ENCODE peak calls at places on chromosome X, in five cellular contexts. E is GM10248, K is WTC11, Z is omental fat pad, Y is BJ. X is an unnamed sample.

GRCh38 chrX:74940414-74940813 is 15.2 kb upstream of the NEXMIF start:
- DNase-seq in E (no peak), K (no peak), Z (no peak), Y (no peak), X (no peak)

GRCh38 chrX:41332988-41333743 is 796 bp upstream of the DDX3X start:
- DNase-seq in E (peak), K (peak), Z (peak), Y (no peak), X (peak)

GRCh38 chrX:70478521-70478920 is 33.9 kb downstream of the DLG3 start:
- DNase-seq in E (no peak), K (no peak), Z (no peak), Y (no peak), X (no peak)

GRCh38 chrX:57772637-57773036 is 92.6 kb upstream of the NLRP2B start:
- DNase-seq in E (no peak), K (no peak), Z (no peak), Y (no peak), X (no peak)

GRCh38 chrX:31440546-31440945 is 368.7 kb upstream of the FTHL17 start:
- DNase-seq in E (no peak), K (no peak), Z (no peak), Y (no peak), X (no peak)

GRCh38 chrX:261167-261857 is 19.9 kb upstream of the PLCXD1 start:
- DNase-seq in E (no peak), K (peak), Z (no peak), Y (no peak), X (peak)

GRCh38 chrX:1097328-1097727 is 115.1 kb downstream of the CRLF2 start:
- DNase-seq in E (no peak), K (no peak), Z (no peak), Y (no peak), X (no peak)

GRCh38 chrX:102712967-102713677 is 874 bp downstream of the GPRASP2 start:
- DNase-seq in E (no peak), K (peak), Z (no peak), Y (no peak), X (peak)

GRCh38 chrX:75154871-75155270 is 1.2 kb downstream of the ABCB7 start:
- DNase-seq in E (no peak), K (no peak), Z (no peak), Y (no peak), X (no peak)

GRCh38 chrX:133413218-133413925 is 1.9 kb downstream of the GPC4 start:
- DNase-seq in E (no peak), K (no peak), Z (no peak), Y (no peak), X (peak)

GRCh38 chrX:9183481-9183880 is 149.6 kb upstream of the FAM9B start:
- DNase-seq in E (no peak), K (no peak), Z (no peak), Y (no peak), X (no peak)

GRCh38 chrX:129720741-129721140 is 18.0 kb upstream of the XPNPEP2 start:
- DNase-seq in E (no peak), K (no peak), Z (no peak), Y (no peak), X (no peak)

GRCh38 chrX:13750204-13750603 is 15.7 kb downstream of the OFD1 start:
- DNase-seq in E (peak), K (no peak), Z (no peak), Y (no peak), X (peak)

GRCh38 chrX:9133426-9133825 is 99.5 kb upstream of the FAM9B start:
- DNase-seq in E (no peak), K (no peak), Z (no peak), Y (no peak), X (no peak)

GRCh38 chrX:95539041-95539440 is 1145.6 kb upstream of the DIAPH2 start:
- DNase-seq in E (no peak), K (no peak), Z (no peak), Y (no peak), X (no peak)

GRCh38 chrX:23820235-23820782 is 37.3 kb downstream of the SAT1 start:
- DNase-seq in E (no peak), K (no peak), Z (no peak), Y (no peak), X (peak)

GRCh38 chrX:590666-591065 is 39.9 kb upstream of the SHOX start:
- DNase-seq in E (no peak), K (no peak), Z (no peak), Y (no peak), X (no peak)

GRCh38 chrX:103879339-103879738 is 47.3 kb upstream of the RAB9B start:
- DNase-seq in E (no peak), K (no peak), Z (no peak), Y (no peak), X (no peak)

GRCh38 chrX:115894087-115894486 is 276.5 kb upstream of the AGTR2 start:
- DNase-seq in E (peak), K (no peak), Z (no peak), Y (no peak), X (no peak)

GRCh38 chrX:129581904-129582303 is 41.8 kb downstream of the OCRL start:
- DNase-seq in E (no peak), K (no peak), Z (no peak), Y (no peak), X (no peak)

GRCh38 chrX:16643160-16643559 is 6.8 kb upstream of the S100G start:
- DNase-seq in E (no peak), K (no peak), Z (no peak), Y (peak), X (no peak)

GRCh38 chrX:81301877-81302276 is 100.0 kb downstream of the SH3BGRL start:
- DNase-seq in E (no peak), K (no peak), Z (no peak), Y (no peak), X (no peak)

GRCh38 chrX:133570549-133570948 is 155.3 kb upstream of the GPC4 start:
- DNase-seq in E (no peak), K (no peak), Z (no peak), Y (no peak), X (no peak)

GRCh38 chrX:17655232-17656034 is 81.9 kb upstream of the SCML1 start:
- DNase-seq in E (no peak), K (peak), Z (no peak), Y (no peak), X (no peak)

GRCh38 chrX:20066968-20067708 is 49.6 kb downstream of the MAP7D2 start:
- DNase-seq in E (peak), K (no peak), Z (no peak), Y (no peak), X (peak)

GRCh38 chrX:23246001-23246400 is 88.6 kb upstream of the PTCHD1 start:
- DNase-seq in E (no peak), K (no peak), Z (no peak), Y (no peak), X (no peak)

GRCh38 chrX:13778916-13779315 is 38.0 kb downstream of the GPM6B start:
- DNase-seq in E (no peak), K (no peak), Z (no peak), Y (no peak), X (no peak)

GRCh38 chrX:5876984-5877655 is 351.5 kb downstream of the NLGN4X start:
- DNase-seq in E (no peak), K (peak), Z (no peak), Y (no peak), X (no peak)

GRCh38 chrX:23327104-23327503 is 7.5 kb upstream of the PTCHD1 start:
- DNase-seq in E (no peak), K (no peak), Z (no peak), Y (no peak), X (no peak)

GRCh38 chrX:147957291-147957690 is 23.8 kb upstream of the FMR1NB start:
- DNase-seq in E (no peak), K (no peak), Z (no peak), Y (no peak), X (no peak)

GRCh38 chrX:72125331-72126047 is 6.2 kb downstream of the RTL5 start:
- DNase-seq in E (no peak), K (no peak), Z (no peak), Y (no peak), X (no peak)

GRCh38 chrX:119266364-119266995 is 30.4 kb downstream of the PGRMC1 start:
- DNase-seq in E (peak), K (peak), Z (no peak), Y (no peak), X (peak)

GRCh38 chrX:151982217-151982616 is 7.7 kb upstream of the GABRE start:
- DNase-seq in E (no peak), K (no peak), Z (no peak), Y (peak), X (peak)

GRCh38 chrX:17674611-17675010 is 62.7 kb upstream of the SCML1 start:
- DNase-seq in E (no peak), K (no peak), Z (no peak), Y (no peak), X (peak)

GRCh38 chrX:39675619-39676018 is 422.1 kb downstream of the BCOR start:
- DNase-seq in E (no peak), K (no peak), Z (no peak), Y (no peak), X (no peak)
- TF ChIP-seq CTCF in E (no peak), K (no peak), Z (no peak), Y (no peak), X (no peak)

DNA sequence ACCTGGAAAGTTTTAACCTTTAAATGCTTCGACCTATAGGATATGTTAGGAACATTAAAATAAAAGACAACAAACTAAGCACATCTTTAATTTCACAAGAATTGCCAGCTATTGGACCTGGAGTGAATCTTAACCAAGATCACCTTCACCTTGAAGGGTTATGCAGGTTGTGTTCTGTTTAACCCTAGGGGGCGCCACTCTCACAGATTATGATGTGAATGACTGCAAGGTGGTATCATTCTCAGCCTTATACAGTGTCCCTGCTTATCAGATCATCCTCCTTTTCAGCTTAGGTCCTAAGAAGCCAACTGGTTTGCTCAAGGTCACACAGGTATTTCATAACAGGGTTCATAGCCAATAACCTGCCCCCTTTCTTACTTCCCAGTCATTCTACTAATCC is 23.5 kb downstream of the INTS6L start:
- DNase-seq in E (no peak), K (peak), Z (no peak), Y (no peak), X (no peak)
- TF ChIP-seq CTCF in E (peak), K (peak), Z (no peak), Y (peak), X (no peak)

GRCh38 chrX:153571159-153571908 is 27.6 kb downstream of the CCNQ start:
- DNase-seq in E (no peak), K (no peak), Z (no peak), Y (no peak), X (no peak)

GRCh38 chrX:153565996-153566580 is 32.9 kb downstream of the CCNQ start:
- DNase-seq in E (no peak), K (peak), Z (no peak), Y (no peak), X (no peak)

GRCh38 chrX:153572601-153573000 is 26.3 kb downstream of the CCNQ start:
- DNase-seq in E (no peak), K (no peak), Z (no peak), Y (no peak), X (no peak)

GRCh38 chrX:153569475-153569874 is 29.5 kb downstream of the CCNQ start:
- DNase-seq in E (no peak), K (no peak), Z (no peak), Y (no peak), X (no peak)

GRCh38 chrX:153568612-153569011 is 30.3 kb downstream of the CCNQ start:
- DNase-seq in E (no peak), K (peak), Z (no peak), Y (no peak), X (no peak)
- TF ChIP-seq CTCF in E (no peak), K (no peak), Z (no peak), Y (no peak), X (no peak)

GRCh38 chrX:131841496-131842410 is 181.3 kb upstream of the STK26 start:
- DNase-seq in E (peak), K (peak), Z (no peak), Y (no peak), X (peak)
- TF ChIP-seq CTCF in E (peak), K (no peak), Z (peak), Y (peak), X (peak)

GRCh38 chrX:64885850-64886249 is 90.4 kb downstream of the ZC4H2 start:
- DNase-seq in E (no peak), K (peak), Z (no peak), Y (no peak), X (no peak)
- TF ChIP-seq CTCF in E (peak), K (peak), Z (no peak), Y (peak), X (no peak)

GRCh38 chrX:10254746-10255145 is 98.0 kb downstream of the CLCN4 start:
- DNase-seq in E (no peak), K (no peak), Z (no peak), Y (no peak), X (peak)
- TF ChIP-seq CTCF in E (no peak), K (no peak), Z (no peak), Y (peak), X (peak)

DNA sequence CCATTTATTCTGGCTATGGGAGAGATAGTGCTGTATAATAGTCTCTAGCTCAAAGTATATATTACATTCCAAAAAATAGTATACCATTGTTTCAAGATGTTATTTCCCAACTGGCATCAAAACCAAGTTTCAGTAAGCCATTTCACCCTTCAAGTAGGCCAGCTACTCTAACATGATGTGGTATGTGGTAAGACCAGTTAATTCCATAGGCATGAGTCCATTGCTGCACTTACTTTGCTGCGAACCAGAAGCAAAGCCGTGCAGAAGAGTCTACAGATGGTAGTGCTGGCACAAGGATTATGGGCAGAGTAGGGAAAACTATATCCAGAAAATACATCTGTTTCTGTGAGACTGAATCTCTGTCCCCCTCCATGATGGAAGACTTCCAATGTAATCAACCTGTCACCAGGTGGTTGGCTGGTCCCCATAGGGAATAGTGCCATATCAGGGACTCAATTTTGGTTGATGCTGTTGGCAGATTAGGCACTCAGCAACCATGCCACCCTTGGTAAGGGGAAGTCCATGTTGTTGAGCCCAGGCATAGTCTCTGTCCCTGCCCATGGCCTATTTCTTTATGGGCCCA is 49.8 kb upstream of the HSD17B10 start:
- DNase-seq in E (no peak), K (no peak), Z (no peak), Y (no peak), X (no peak)
- TF ChIP-seq CTCF in E (no peak), K (no peak), Z (no peak), Y (no peak), X (no peak)

GRCh38 chrX:112877771-112878173 is 37.1 kb upstream of the AMOT start:
- DNase-seq in E (no peak), K (no peak), Z (no peak), Y (no peak), X (no peak)

GRCh38 chrX:112868586-112868985 is 28.0 kb upstream of the AMOT start:
- DNase-seq in E (no peak), K (no peak), Z (no peak), Y (no peak), X (no peak)

GRCh38 chrX:112874614-112875013 is 34.0 kb upstream of the AMOT start:
- DNase-seq in E (no peak), K (no peak), Z (no peak), Y (no peak), X (no peak)

GRCh38 chrX:112874140-112874539 is 33.5 kb upstream of the AMOT start:
- DNase-seq in E (no peak), K (no peak), Z (no peak), Y (no peak), X (no peak)
- TF ChIP-seq CTCF in E (no peak), K (no peak), Z (no peak), Y (no peak), X (no peak)

GRCh38 chrX:47566841-47567240 is 5.8 kb downstream of the ARAF start:
- DNase-seq in E (no peak), K (no peak), Z (no peak), Y (no peak), X (no peak)

GRCh38 chrX:47571896-47572295 is 10.3 kb upstream of the TIMP1 start:
- DNase-seq in E (no peak), K (no peak), Z (no peak), Y (no peak), X (no peak)

GRCh38 chrX:47570794-47571193 is 9.8 kb downstream of the ARAF start:
- DNase-seq in E (no peak), K (no peak), Z (no peak), Y (no peak), X (no peak)

GRCh38 chrX:47571215-47571614 is 10.2 kb downstream of the ARAF start:
- DNase-seq in E (peak), K (no peak), Z (no peak), Y (no peak), X (no peak)

DNA sequence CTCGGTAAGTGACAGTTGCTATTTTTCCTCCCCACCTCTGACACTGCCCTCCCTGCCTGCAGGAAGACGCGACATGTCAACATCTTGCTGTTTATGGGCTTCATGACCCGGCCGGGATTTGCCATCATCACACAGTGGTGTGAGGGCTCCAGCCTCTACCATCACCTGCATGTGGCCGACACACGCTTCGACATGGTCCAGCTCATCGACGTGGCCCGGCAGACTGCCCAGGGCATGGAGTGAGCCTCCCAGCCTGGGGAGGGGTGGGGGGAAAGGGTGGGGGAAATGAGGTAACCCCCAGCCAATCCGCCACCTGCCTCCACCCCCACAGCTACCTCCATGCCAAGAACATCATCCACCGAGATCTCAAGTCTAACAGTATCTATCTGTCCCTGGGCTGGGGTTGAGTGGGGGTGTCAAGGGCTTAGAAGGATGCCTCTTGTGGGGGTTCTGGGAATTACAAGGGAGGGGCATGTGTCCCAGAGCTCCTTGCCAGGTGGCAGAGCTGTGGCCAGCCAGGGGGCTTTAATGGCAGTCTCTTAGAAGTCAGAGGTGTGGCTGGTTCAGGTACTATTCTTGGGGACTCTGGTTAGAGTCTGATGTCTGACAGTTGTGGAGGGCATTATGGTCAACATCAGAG is 7.8 kb downstream of the ARAF start:
- DNase-seq in E (no peak), K (peak), Z (no peak), Y (no peak), X (peak)
- TF ChIP-seq CTCF in E (no peak), K (peak), Z (no peak), Y (peak), X (peak)